ENCODE peak calls at places on chromosomes 7 and 10, in five cellular contexts. E is CD8-positive, alpha-beta T cell; U is mammary epithelial cell; X is fibroblast of lung; K is sigmoid colon. Q is an unnamed sample.

GRCh38 chr7:55425141-55425752 is 60.1 kb downstream of the LANCL2 start:
- DNase-seq in E (no peak), U (no peak), X (no peak), K (no peak), Q (no peak)

GRCh38 chr10:88190123-88190522 is 326.7 kb downstream of the PTEN start:
- DNase-seq in E (no peak), U (no peak), X (no peak), K (no peak), Q (no peak)

GRCh38 chr10:125543796-125544195 is 139.2 kb downstream of the TEX36 start:
- DNase-seq in E (no peak), U (no peak), X (no peak), K (no peak), Q (no peak)

GRCh38 chr7:126569402-126569801 is 683.3 kb downstream of the GRM8 start:
- DNase-seq in E (no peak), U (peak), X (no peak), K (no peak), Q (no peak)

GRCh38 chr10:69425513-69426298 is 9.0 kb upstream of the TACR2 start:
- DNase-seq in E (no peak), U (peak), X (no peak), K (peak), Q (no peak)

GRCh38 chr10:79049931-79050895 is 18.6 kb upstream of the ZMIZ1 start:
- DNase-seq in E (no peak), U (no peak), X (no peak), K (peak), Q (no peak)

GRCh38 chr10:76176166-76176550 is 744.7 kb downstream of the LRMDA start:
- DNase-seq in E (no peak), U (no peak), X (no peak), K (no peak), Q (no peak)

GRCh38 chr10:688621-689426 is 644 bp downstream of the DIP2C start:
- DNase-seq in E (no peak), U (peak), X (peak), K (no peak), Q (peak)

GRCh38 chr7:123865517-123866117 is 20.6 kb downstream of the HYAL4 start:
- DNase-seq in E (no peak), U (peak), X (peak), K (no peak), Q (peak)

GRCh38 chr7:35630573-35630972 is 64.4 kb downstream of the HERPUD2 start:
- DNase-seq in E (no peak), U (peak), X (peak), K (no peak), Q (peak)

GRCh38 chr10:61081331-61081730 is 137.3 kb upstream of the RHOBTB1 start:
- DNase-seq in E (no peak), U (no peak), X (no peak), K (no peak), Q (peak)

GRCh38 chr7:47941136-47941844 is 7.0 kb downstream of the PKD1L1 start:
- DNase-seq in E (peak), U (peak), X (peak), K (no peak), Q (peak)

GRCh38 chr7:122155566-122155965 is 11.5 kb upstream of the AASS start:
- DNase-seq in E (no peak), U (no peak), X (no peak), K (no peak), Q (peak)

GRCh38 chr7:81769891-81770818 is at the start of gene HGF:
- DNase-seq in E (no peak), U (no peak), X (peak), K (peak), Q (peak)

GRCh38 chr10:101217450-101218281 is 11.6 kb downstream of the LBX1 start:
- DNase-seq in E (no peak), U (no peak), X (peak), K (no peak), Q (peak)

GRCh38 chr10:119826777-119827176 is 45.9 kb downstream of the MCMBP start:
- DNase-seq in E (no peak), U (peak), X (no peak), K (no peak), Q (peak)

GRCh38 chr7:142496545-142496991 is 238.7 kb upstream of the PRSS58 start:
- DNase-seq in E (no peak), U (peak), X (peak), K (no peak), Q (peak)

GRCh38 chr10:32054087-32054486 is 2.1 kb downstream of the KIF5B start:
- DNase-seq in E (no peak), U (peak), X (peak), K (peak), Q (peak)

GRCh38 chr10:71319800-71320392 is 837 bp downstream of the SLC29A3 start:
- DNase-seq in E (no peak), U (no peak), X (no peak), K (no peak), Q (no peak)
- TF ChIP-seq CTCF in E (no peak), U (no peak), X (no peak), K (no peak), Q (no peak)

GRCh38 chr10:19705273-19705672 is 111.0 kb upstream of the PLXDC2 start:
- DNase-seq in E (no peak), U (no peak), X (no peak), K (no peak), Q (no peak)
- H3K4me3 ChIP-seq in E (no peak), U (no peak), X (no peak), K (no peak), Q (no peak)

DNA sequence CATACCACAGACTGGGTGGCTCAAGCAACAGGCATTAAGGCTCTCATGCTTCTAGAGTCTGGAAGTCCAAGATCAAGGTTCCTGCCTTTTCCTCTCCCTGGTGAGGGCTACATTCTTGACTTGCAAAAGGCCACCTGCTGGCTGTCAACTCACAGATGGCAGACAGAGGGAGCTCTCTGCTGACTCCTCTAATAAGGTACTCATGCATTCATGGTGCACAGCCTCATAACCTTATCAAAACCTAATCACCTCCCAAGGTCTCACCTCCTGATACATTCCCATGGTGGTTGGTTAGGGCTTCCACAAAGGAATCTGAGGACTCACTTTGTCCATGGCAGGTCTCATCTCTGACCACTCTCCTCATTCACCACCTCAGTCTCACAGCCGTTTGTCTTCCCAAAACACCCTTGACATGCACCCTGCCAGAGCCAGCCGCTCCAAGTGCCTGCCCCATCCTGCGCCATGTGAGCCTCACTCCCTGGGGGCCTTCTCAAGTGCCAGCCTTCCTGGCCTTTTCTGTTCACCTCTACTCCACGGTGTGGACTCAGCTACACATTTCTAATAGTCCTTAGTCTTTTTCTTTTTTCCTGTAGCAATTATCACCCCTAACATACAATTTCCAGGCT is 400.3 kb upstream of the ADARB2 start:
- DNase-seq in E (no peak), U (no peak), X (no peak), K (no peak), Q (no peak)
- TF ChIP-seq CTCF in E (no peak), U (peak), X (no peak), K (no peak), Q (no peak)

GRCh38 chr10:14876764-14877163 is 1.9 kb upstream of the SUV39H2 start:
- DNase-seq in E (no peak), U (no peak), X (no peak), K (no peak), Q (no peak)

GRCh38 chr10:14878266-14879054 is at the start of gene SUV39H2:
- DNase-seq in E (peak), U (peak), X (peak), K (peak), Q (peak)

GRCh38 chr10:14879055-14879800 is 562 bp downstream of the SUV39H2 start:
- DNase-seq in E (peak), U (no peak), X (peak), K (no peak), Q (no peak)

GRCh38 chr10:14879801-14880193 is 1.1 kb downstream of the SUV39H2 start:
- DNase-seq in E (no peak), U (no peak), X (no peak), K (no peak), Q (no peak)

DNA sequence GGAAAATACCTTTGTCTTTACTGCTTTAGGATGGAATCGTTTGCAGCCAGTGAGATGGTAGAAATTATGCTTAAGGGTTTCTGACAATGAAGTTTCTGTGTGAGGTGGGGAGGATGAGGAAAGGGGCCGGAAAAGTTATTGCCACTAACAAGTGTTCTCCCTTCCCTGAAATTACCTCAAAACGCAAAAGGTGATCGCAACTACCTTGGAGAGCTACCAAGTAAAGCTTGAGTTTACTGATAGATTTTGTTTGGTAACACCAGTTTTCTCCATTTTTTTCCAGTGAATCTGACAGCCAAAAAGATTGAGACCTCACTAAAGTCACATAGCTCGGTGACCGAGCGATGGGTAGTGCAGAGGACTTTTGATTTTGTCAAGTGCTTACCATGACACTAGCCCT is 1.5 kb downstream of the SUV39H2 start:
- DNase-seq in E (no peak), U (peak), X (no peak), K (no peak), Q (no peak)
- H3K4me3 ChIP-seq in E (no peak), U (peak), X (peak), K (no peak), Q (peak)